ENCODE peak calls at places on chromosomes 12 and 14, in eight cellular contexts. One of them, this sample, is unnamed.

GRCh38 chr14:100065161-100065871 is at the start of gene EVL:
- DNase-seq in tibial nerve: no peak
- DNase-seq in heart left ventricle: peak; percentile 71
- DNase-seq in adipocyte: no peak
- DNase-seq in A549: no peak
- DNase-seq in neural progenitor cell: no peak
- DNase-seq in tibial artery: no peak
- DNase-seq in colonic mucosa: no peak
- DNase-seq in this sample: no peak

GRCh38 chr14:52400846-52401245 is 86.7 kb downstream of the PTGER2 start:
- DNase-seq in A549: no peak
- DNase-seq in tibial nerve: no peak
- DNase-seq in heart left ventricle: no peak
- DNase-seq in adipocyte: no peak
- DNase-seq in neural progenitor cell: no peak
- DNase-seq in tibial artery: no peak
- DNase-seq in colonic mucosa: no peak
- DNase-seq in this sample: no peak

GRCh38 chr12:12663644-12664294 is 32.2 kb downstream of the GPR19 start:
- DNase-seq in tibial artery: no peak
- DNase-seq in tibial nerve: no peak
- DNase-seq in heart left ventricle: no peak
- DNase-seq in adipocyte: no peak
- DNase-seq in A549: no peak
- DNase-seq in colonic mucosa: no peak
- DNase-seq in neural progenitor cell: no peak
- DNase-seq in this sample: no peak

GRCh38 chr12:48901278-48901677 is 24.0 kb downstream of the FKBP11 start:
- DNase-seq in heart left ventricle: no peak
- DNase-seq in A549: no peak
- DNase-seq in tibial nerve: no peak
- DNase-seq in tibial artery: no peak
- DNase-seq in colonic mucosa: no peak
- DNase-seq in neural progenitor cell: no peak
- DNase-seq in adipocyte: peak; percentile 25
- DNase-seq in this sample: no peak

GRCh38 chr12:53816360-53817020 is 64.7 kb upstream of the CISTR start:
- DNase-seq in colonic mucosa: no peak
- DNase-seq in tibial nerve: no peak
- DNase-seq in tibial artery: no peak
- DNase-seq in adipocyte: no peak
- DNase-seq in neural progenitor cell: no peak
- DNase-seq in heart left ventricle: no peak
- DNase-seq in A549: no peak
- DNase-seq in this sample: no peak

GRCh38 chr12:46484396-46485061 is 112.0 kb upstream of the SLC38A2 start:
- DNase-seq in A549: no peak
- DNase-seq in tibial nerve: no peak
- DNase-seq in colonic mucosa: no peak
- DNase-seq in adipocyte: no peak
- DNase-seq in heart left ventricle: no peak
- DNase-seq in neural progenitor cell: no peak
- DNase-seq in tibial artery: no peak
- DNase-seq in this sample: no peak

GRCh38 chr14:95069018-95069417 is 88.3 kb downstream of the DICER1 start:
- DNase-seq in heart left ventricle: no peak
- DNase-seq in tibial artery: peak; percentile 60
- DNase-seq in A549: no peak
- DNase-seq in neural progenitor cell: no peak
- DNase-seq in colonic mucosa: no peak
- DNase-seq in tibial nerve: no peak
- DNase-seq in adipocyte: no peak
- DNase-seq in this sample: no peak

GRCh38 chr12:20183563-20183962 is 184.8 kb upstream of the PDE3A start:
- DNase-seq in heart left ventricle: no peak
- DNase-seq in tibial artery: no peak
- DNase-seq in colonic mucosa: no peak
- DNase-seq in A549: no peak
- DNase-seq in tibial nerve: no peak
- DNase-seq in neural progenitor cell: no peak
- DNase-seq in adipocyte: peak; percentile 50
- DNase-seq in this sample: peak; percentile 37

GRCh38 chr12:53872367-53872766 is 66.3 kb upstream of the HOXC13 start:
- DNase-seq in A549: no peak
- DNase-seq in heart left ventricle: no peak
- DNase-seq in tibial artery: no peak
- DNase-seq in adipocyte: no peak
- DNase-seq in colonic mucosa: no peak
- DNase-seq in neural progenitor cell: no peak
- DNase-seq in tibial nerve: no peak
- DNase-seq in this sample: no peak

GRCh38 chr12:40650038-40650704 is 42.1 kb upstream of the CNTN1 start:
- DNase-seq in tibial artery: no peak
- DNase-seq in colonic mucosa: no peak
- DNase-seq in heart left ventricle: no peak
- DNase-seq in neural progenitor cell: peak; percentile 3
- DNase-seq in tibial nerve: no peak
- DNase-seq in A549: no peak
- DNase-seq in adipocyte: no peak
- DNase-seq in this sample: no peak

GRCh38 chr12:7431993-7432685 is 11.8 kb downstream of the CD163L1 start:
- DNase-seq in colonic mucosa: no peak
- DNase-seq in A549: no peak
- DNase-seq in adipocyte: peak; percentile 1
- DNase-seq in heart left ventricle: no peak
- DNase-seq in tibial artery: no peak
- DNase-seq in tibial nerve: no peak
- DNase-seq in neural progenitor cell: no peak
- DNase-seq in this sample: no peak

GRCh38 chr14:61174395-61175386 is 106.4 kb downstream of the TMEM30B start:
- DNase-seq in neural progenitor cell: no peak
- DNase-seq in adipocyte: peak; percentile 87
- DNase-seq in tibial nerve: no peak
- DNase-seq in tibial artery: no peak
- DNase-seq in colonic mucosa: no peak
- DNase-seq in A549: no peak
- DNase-seq in heart left ventricle: no peak
- DNase-seq in this sample: no peak

GRCh38 chr12:45587042-45587441 is 142.5 kb upstream of the ARID2 start:
- DNase-seq in neural progenitor cell: no peak
- DNase-seq in A549: no peak
- DNase-seq in tibial artery: no peak
- DNase-seq in colonic mucosa: peak; percentile 54
- DNase-seq in adipocyte: no peak
- DNase-seq in heart left ventricle: no peak
- DNase-seq in tibial nerve: no peak
- DNase-seq in this sample: no peak

GRCh38 chr12:116276433-116277216 is 868 bp downstream of the MED13L start:
- DNase-seq in adipocyte: peak; percentile 89
- DNase-seq in tibial artery: peak; percentile 81
- DNase-seq in A549: peak; percentile 49
- DNase-seq in neural progenitor cell: peak; percentile 89
- DNase-seq in colonic mucosa: peak; percentile 72
- DNase-seq in tibial nerve: peak; percentile 72
- DNase-seq in heart left ventricle: peak; percentile 88
- DNase-seq in this sample: peak; percentile 77

GRCh38 chr12:116278259-116278595 is 734 bp upstream of the MED13L start:
- DNase-seq in adipocyte: no peak
- DNase-seq in heart left ventricle: no peak
- DNase-seq in neural progenitor cell: no peak
- DNase-seq in colonic mucosa: no peak
- DNase-seq in tibial artery: no peak
- DNase-seq in tibial nerve: no peak
- DNase-seq in A549: no peak
- DNase-seq in this sample: no peak

GRCh38 chr12:116280590-116281290 is 3.2 kb upstream of the MED13L start:
- DNase-seq in colonic mucosa: no peak
- DNase-seq in heart left ventricle: no peak
- DNase-seq in tibial nerve: no peak
- DNase-seq in neural progenitor cell: no peak
- DNase-seq in adipocyte: no peak
- DNase-seq in tibial artery: no peak
- DNase-seq in A549: no peak
- DNase-seq in this sample: no peak

GRCh38 chr12:116277393-116278258 is at the start of gene MED13L:
- DNase-seq in tibial artery: peak; percentile 95
- DNase-seq in A549: peak; percentile 93
- DNase-seq in colonic mucosa: peak; percentile 84
- DNase-seq in heart left ventricle: peak; percentile 96
- DNase-seq in neural progenitor cell: peak; percentile 96
- DNase-seq in adipocyte: peak; percentile 96
- DNase-seq in tibial nerve: peak; percentile 79
- DNase-seq in this sample: peak; percentile 86

DNA sequence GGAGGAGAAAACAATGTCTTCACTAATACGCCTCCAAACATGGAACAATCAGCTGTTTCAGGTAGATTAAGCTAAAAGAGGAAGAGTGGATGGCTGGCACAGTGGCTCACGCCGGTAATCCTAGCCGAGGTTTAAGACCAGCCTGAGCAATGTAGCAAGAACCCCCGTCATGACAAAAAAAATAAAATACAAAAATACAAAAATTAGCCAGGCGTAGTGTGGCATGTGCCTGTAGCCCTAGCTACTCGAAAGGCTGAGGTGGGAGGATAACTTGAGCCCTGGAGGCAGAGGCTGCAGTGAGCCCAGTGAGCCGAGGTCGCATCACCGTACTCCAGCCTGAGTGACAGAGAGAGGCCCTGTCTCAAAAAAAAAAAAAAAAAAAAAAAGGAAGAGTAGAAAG is 1.2 kb upstream of the MED13L start:
- DNase-seq in tibial nerve: no peak
- DNase-seq in A549: no peak
- DNase-seq in heart left ventricle: peak; percentile 22
- DNase-seq in tibial artery: no peak
- DNase-seq in colonic mucosa: no peak
- DNase-seq in neural progenitor cell: no peak
- DNase-seq in adipocyte: no peak
- DNase-seq in this sample: no peak
- H3K4me3 ChIP-seq in tibial nerve: no peak overlapping the region
- H3K4me3 ChIP-seq in A549: no peak overlapping the region
- H3K4me3 ChIP-seq in heart left ventricle: no peak overlapping the region
- H3K4me3 ChIP-seq in tibial artery: no peak overlapping the region
- H3K4me3 ChIP-seq in colonic mucosa: no peak overlapping the region
- H3K4me3 ChIP-seq in neural progenitor cell: no peak overlapping the region
- H3K4me3 ChIP-seq in adipocyte: no peak overlapping the region
- H3K4me3 ChIP-seq in this sample: no peak overlapping the region

GRCh38 chr14:104206281-104206904 is 68.0 kb downstream of the KIF26A start:
- DNase-seq in neural progenitor cell: peak; percentile 81
- DNase-seq in adipocyte: peak; percentile 7
- DNase-seq in tibial artery: no peak
- DNase-seq in A549: no peak
- DNase-seq in colonic mucosa: peak; percentile 79
- DNase-seq in tibial nerve: no peak
- DNase-seq in heart left ventricle: no peak
- DNase-seq in this sample: no peak
- H3K4me1 ChIP-seq in neural progenitor cell: peaks cover 6% of the 10 kb centered on the region
- H3K4me1 ChIP-seq in adipocyte: no peaks in the 10 kb centered on the region
- H3K4me1 ChIP-seq in tibial artery: no peaks in the 10 kb centered on the region
- H3K4me1 ChIP-seq in A549: no peaks in the 10 kb centered on the region
- H3K4me1 ChIP-seq in colonic mucosa: no peaks in the 10 kb centered on the region
- H3K4me1 ChIP-seq in tibial nerve: no peaks in the 10 kb centered on the region
- H3K4me1 ChIP-seq in heart left ventricle: no peaks in the 10 kb centered on the region
- H3K4me1 ChIP-seq in this sample: no peaks in the 10 kb centered on the region

GRCh38 chr14:104792101-104792884 is 3.3 kb downstream of the AKT1 start:
- DNase-seq in adipocyte: no peak
- DNase-seq in tibial nerve: no peak
- DNase-seq in heart left ventricle: peak; percentile 81
- DNase-seq in colonic mucosa: no peak
- DNase-seq in tibial artery: peak; percentile 81
- DNase-seq in A549: no peak
- DNase-seq in neural progenitor cell: no peak
- DNase-seq in this sample: no peak

GRCh38 chr14:104791425-104791824 is 4.1 kb downstream of the AKT1 start:
- DNase-seq in neural progenitor cell: no peak
- DNase-seq in heart left ventricle: no peak
- DNase-seq in A549: no peak
- DNase-seq in tibial nerve: no peak
- DNase-seq in tibial artery: no peak
- DNase-seq in colonic mucosa: no peak
- DNase-seq in adipocyte: no peak
- DNase-seq in this sample: no peak

GRCh38 chr14:104793703-104793959 is 1.9 kb downstream of the AKT1 start:
- DNase-seq in A549: no peak
- DNase-seq in neural progenitor cell: no peak
- DNase-seq in adipocyte: no peak
- DNase-seq in colonic mucosa: no peak
- DNase-seq in tibial artery: no peak
- DNase-seq in heart left ventricle: no peak
- DNase-seq in tibial nerve: no peak
- DNase-seq in this sample: no peak

GRCh38 chr14:104794099-104794498 is 1.4 kb downstream of the AKT1 start:
- DNase-seq in adipocyte: peak; percentile 85
- DNase-seq in colonic mucosa: peak; percentile 77
- DNase-seq in neural progenitor cell: peak; percentile 78
- DNase-seq in tibial nerve: no peak
- DNase-seq in A549: peak; percentile 73
- DNase-seq in heart left ventricle: no peak
- DNase-seq in tibial artery: no peak
- DNase-seq in this sample: no peak

DNA sequence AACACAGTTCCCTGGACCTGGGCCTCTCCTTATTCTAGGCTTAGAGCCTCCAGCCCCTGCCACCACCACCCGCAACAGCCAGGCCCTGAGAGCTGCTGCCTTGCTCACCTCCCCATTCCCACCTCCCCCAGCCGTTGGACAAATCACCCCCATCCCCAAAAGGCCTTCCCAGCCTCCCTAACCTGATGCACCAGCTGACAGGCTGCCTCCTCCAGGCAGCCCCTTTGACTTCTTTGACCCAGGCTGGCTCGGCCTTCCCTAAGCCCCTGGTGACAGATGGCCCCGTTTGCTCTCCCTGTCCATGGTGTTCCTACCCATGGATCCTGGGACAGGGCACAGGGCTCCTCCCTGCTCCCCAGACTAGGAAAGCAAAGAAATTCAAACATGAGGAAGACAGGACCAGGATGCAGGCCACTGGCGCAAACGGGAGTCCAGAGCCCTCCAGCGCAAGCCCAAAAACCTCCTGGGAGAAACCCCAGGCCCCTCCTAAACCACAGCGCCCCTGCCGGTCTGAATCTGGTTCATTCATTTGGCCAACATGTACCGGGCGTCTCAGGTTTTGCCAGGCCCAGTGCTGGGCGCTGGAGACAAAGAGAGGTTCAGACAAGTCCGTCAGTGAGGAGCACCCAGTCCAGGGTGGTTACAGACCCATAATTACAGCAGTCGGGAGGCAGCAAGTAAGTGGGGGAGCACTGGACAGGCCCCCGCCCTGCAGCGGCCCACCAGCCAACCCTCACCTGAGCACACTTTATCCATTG is 2.4 kb downstream of the AKT1 start:
- DNase-seq in colonic mucosa: no peak
- DNase-seq in tibial artery: no peak
- DNase-seq in adipocyte: no peak
- DNase-seq in A549: no peak
- DNase-seq in neural progenitor cell: peak; percentile 59
- DNase-seq in tibial nerve: no peak
- DNase-seq in heart left ventricle: no peak
- DNase-seq in this sample: no peak
- H3K4me3 ChIP-seq in colonic mucosa: peak overlapping the region; percentile 62
- H3K4me3 ChIP-seq in tibial artery: peak overlapping the region; percentile 68
- H3K4me3 ChIP-seq in adipocyte: peak overlapping the region; percentile 81
- H3K4me3 ChIP-seq in A549: no peak overlapping the region
- H3K4me3 ChIP-seq in neural progenitor cell: peak overlapping the region; percentile 95
- H3K4me3 ChIP-seq in tibial nerve: no peak overlapping the region
- H3K4me3 ChIP-seq in heart left ventricle: no peak overlapping the region
- H3K4me3 ChIP-seq in this sample: no peak overlapping the region

GRCh38 chr12:4814485-4814884 is 94.3 kb downstream of the GALNT8 start:
- DNase-seq in tibial artery: no peak
- DNase-seq in colonic mucosa: no peak
- DNase-seq in tibial nerve: no peak
- DNase-seq in adipocyte: no peak
- DNase-seq in A549: no peak
- DNase-seq in heart left ventricle: no peak
- DNase-seq in neural progenitor cell: no peak
- DNase-seq in this sample: no peak
- H3K4me1 ChIP-seq in tibial artery: no peaks in the 10 kb centered on the region
- H3K4me1 ChIP-seq in colonic mucosa: no peaks in the 10 kb centered on the region
- H3K4me1 ChIP-seq in tibial nerve: no peaks in the 10 kb centered on the region
- H3K4me1 ChIP-seq in adipocyte: peaks cover 4% of the 10 kb centered on the region
- H3K4me1 ChIP-seq in A549: no peaks in the 10 kb centered on the region
- H3K4me1 ChIP-seq in heart left ventricle: no peaks in the 10 kb centered on the region
- H3K4me1 ChIP-seq in neural progenitor cell: peaks cover 15% of the 10 kb centered on the region
- H3K4me1 ChIP-seq in this sample: no peaks in the 10 kb centered on the region

This sample was measured in Caco-2.